ENCODE peak calls at places on chromosome 17, in six cellular contexts. M, G, D, N, F and O are unnamed samples.

GRCh38 chr17:41800601-41801373 is 11.0 kb downstream of the P3H4 start:
- DNase-seq in N (peak), D (peak), F (peak), M (peak), G (no peak), O (no peak)

GRCh38 chr17:40532520-40533253 is 31.3 kb upstream of the TNS4 start:
- DNase-seq in N (no peak), M (no peak), G (no peak), D (no peak), F (no peak), O (no peak)

GRCh38 chr17:79500738-79501533 is 109.9 kb downstream of the RBFOX3 start:
- DNase-seq in M (no peak), F (no peak), N (no peak), G (no peak), D (no peak), O (no peak)

GRCh38 chr17:77546772-77547201 is 406.0 kb downstream of the SEC14L1 start:
- DNase-seq in D (no peak), F (no peak), N (no peak), M (no peak), G (no peak), O (no peak)

GRCh38 chr17:81090361-81091133 is 55.6 kb downstream of the BAIAP2 start:
- DNase-seq in M (peak), D (peak), F (peak), G (no peak), N (no peak), O (no peak)

GRCh38 chr17:21460358-21460757 is 84.2 kb downstream of the KCNJ12 start:
- DNase-seq in G (no peak), F (peak), N (no peak), D (no peak), M (peak), O (no peak)

GRCh38 chr17:63836811-63837210 is 5.7 kb downstream of the SMARCD2 start:
- DNase-seq in N (no peak), D (no peak), M (no peak), G (no peak), F (no peak), O (no peak)

GRCh38 chr17:40095944-40096791 is 4.2 kb downstream of the NR1D1 start:
- DNase-seq in F (peak), D (peak), G (no peak), M (peak), N (peak), O (no peak)

GRCh38 chr17:12085076-12085949 is 64.6 kb downstream of the MAP2K4 start:
- DNase-seq in M (no peak), N (no peak), F (no peak), D (no peak), G (no peak), O (no peak)

GRCh38 chr17:50501054-50501453 is 7.2 kb upstream of the MYCBPAP start:
- DNase-seq in F (peak), D (no peak), N (peak), G (no peak), M (peak), O (no peak)

GRCh38 chr17:28008526-28008925 is 34.0 kb upstream of the NLK start:
- DNase-seq in M (peak), D (no peak), N (peak), F (peak), G (peak), O (peak)

GRCh38 chr17:58109197-58109596 is 26.0 kb downstream of the DYNLL2 start:
- DNase-seq in D (no peak), F (no peak), N (no peak), G (no peak), M (no peak), O (no peak)

GRCh38 chr17:2894782-2895181 is 98.5 kb downstream of the RAP1GAP2 start:
- DNase-seq in M (no peak), G (no peak), D (peak), F (no peak), N (no peak), O (no peak)

GRCh38 chr17:40218740-40219072 is 398 bp upstream of the WIPF2 start:
- DNase-seq in D (peak), F (peak), N (peak), G (no peak), M (peak), O (peak)

GRCh38 chr17:21214777-21215541 is 998 bp upstream of the TMEM11 start:
- DNase-seq in D (no peak), F (no peak), N (no peak), G (no peak), M (peak), O (no peak)

GRCh38 chr17:51118330-51119195 is 2.1 kb downstream of the SPAG9 start:
- DNase-seq in G (no peak), N (no peak), F (no peak), M (no peak), D (no peak), O (no peak)

GRCh38 chr17:77735341-77736206 is 222.9 kb upstream of the TNRC6C start:
- DNase-seq in N (no peak), G (no peak), F (no peak), M (peak), D (no peak), O (no peak)

GRCh38 chr17:30433514-30433913 is 43.7 kb upstream of the GOSR1 start:
- DNase-seq in F (peak), M (peak), D (no peak), G (peak), N (no peak), O (peak)
- H3K4me3 ChIP-seq in F (no peak), M (no peak), D (no peak), G (no peak), N (no peak), O (no peak)

DNA sequence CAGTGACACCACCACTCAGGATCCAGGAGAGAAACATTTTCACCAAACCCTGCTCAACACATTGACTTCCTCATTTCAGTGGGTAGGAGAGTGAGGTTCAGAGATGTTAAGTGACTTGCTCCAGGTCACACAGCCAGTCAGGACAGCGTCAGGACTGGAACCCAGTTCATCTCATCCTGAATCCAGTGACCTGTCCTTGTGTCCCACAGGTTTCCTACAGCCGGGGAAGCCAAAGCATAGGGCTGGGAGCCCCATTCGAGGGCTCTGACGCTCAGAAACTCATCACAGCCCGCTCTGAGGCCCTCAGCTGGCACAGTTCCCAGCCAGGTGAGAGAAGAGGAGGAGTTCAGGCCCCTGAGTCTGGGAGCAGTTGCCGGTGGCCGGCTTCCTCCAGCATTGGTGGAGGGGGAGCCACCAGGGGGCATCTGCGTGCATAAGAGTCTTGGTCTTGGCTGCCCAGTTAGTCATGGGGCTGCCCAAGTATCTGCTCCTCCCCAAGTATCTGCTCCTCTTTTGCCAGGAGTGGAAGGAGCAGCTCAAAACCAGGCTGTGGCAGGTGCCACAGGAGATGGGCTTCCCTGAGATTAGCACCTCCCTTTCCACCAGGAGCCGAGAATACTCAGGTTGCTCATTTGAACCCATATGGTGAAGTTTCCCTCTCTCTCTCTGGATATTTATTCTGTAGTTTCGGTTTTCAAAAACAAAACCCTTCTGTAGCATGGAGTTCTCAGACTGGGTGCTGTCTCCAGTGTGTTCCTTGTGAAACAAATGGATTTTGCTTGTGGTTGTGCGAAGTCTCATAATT is 56.0 kb downstream of the TNFRSF13B start:
- DNase-seq in G (no peak), D (no peak), F (peak), N (peak), M (peak), O (no peak)
- TF ChIP-seq CTCF in G (peak), D (no peak), F (peak), N (peak), M (peak), O (peak)

GRCh38 chr17:61158372-61158771 is 241.3 kb upstream of the TBX2 start:
- DNase-seq in M (no peak), N (no peak), F (peak), D (no peak), G (no peak), O (no peak)
- H3K4me3 ChIP-seq in M (no peak), N (no peak), F (no peak), D (no peak), G (no peak), O (no peak)

GRCh38 chr17:49191917-49192741 is 18.2 kb downstream of the GNGT2 start:
- DNase-seq in F (peak), M (peak), N (peak), G (peak), D (peak), O (peak)
- TF ChIP-seq CTCF in F (peak), M (peak), N (peak), G (peak), D (no peak), O (peak)

GRCh38 chr17:73191443-73192218 is 1.2 kb upstream of the COG1 start:
- DNase-seq in F (peak), M (peak), N (peak), G (no peak), D (no peak), O (no peak)
- H3K4me3 ChIP-seq in F (peak), M (peak), N (peak), G (peak), D (peak), O (peak)

GRCh38 chr17:17424552-17424951 is 52.2 kb upstream of the MED9 start:
- DNase-seq in G (no peak), N (no peak), D (no peak), M (no peak), F (no peak), O (no peak)
- TF ChIP-seq CTCF in G (no peak), N (no peak), D (no peak), M (no peak), F (no peak), O (no peak)